ENCODE peak calls at places on chromosomes 3 and 15, in eight cellular contexts. J is breast epithelium, S is A549, W is stomach, F is heart left ventricle, V is uterus, Q is ovary, P is IMR-90. Z is an unnamed sample.

GRCh38 chr3:124442463-124442862 is 287.8 kb upstream of the UMPS start:
- DNase-seq in J (no peak), S (peak; percentile 14), W (no peak), F (no peak), V (no peak), Q (no peak), P (no peak), Z (no peak)

GRCh38 chr3:40044487-40044886 is 235.1 kb downstream of the MYRIP start:
- DNase-seq in J (no peak), S (no peak), W (no peak), F (no peak), V (no peak), Q (no peak), P (no peak), Z (no peak)

GRCh38 chr3:189914799-189915198 is 205.9 kb downstream of the P3H2 start:
- DNase-seq in J (no peak), S (peak; percentile 88), W (no peak), F (no peak), V (no peak), Q (no peak), P (peak; percentile 96), Z (no peak)

GRCh38 chr15:76339302-76340197 is 3.0 kb downstream of the ISL2 start:
- DNase-seq in J (no peak), S (no peak), W (no peak), F (no peak), V (no peak), Q (no peak), P (no peak), Z (no peak)

GRCh38 chr15:73608475-73608874 is 24.7 kb downstream of the NPTN start:
- DNase-seq in J (no peak), S (no peak), W (no peak), F (no peak), V (no peak), Q (no peak), P (no peak), Z (no peak)

GRCh38 chr15:85402195-85402921 is 22.0 kb downstream of the AKAP13 start:
- DNase-seq in J (no peak), S (no peak), W (no peak), F (no peak), V (no peak), Q (no peak), P (peak; percentile 92), Z (no peak)

GRCh38 chr3:37741644-37742043 is 120.0 kb upstream of the CTDSPL start:
- DNase-seq in J (no peak), S (peak; percentile 43), W (peak; percentile 66), F (peak; percentile 62), V (no peak), Q (no peak), P (no peak), Z (no peak)

GRCh38 chr3:172987268-172987667 is 153.8 kb downstream of the SPATA16 start:
- DNase-seq in J (no peak), S (peak; percentile 36), W (no peak), F (no peak), V (no peak), Q (no peak), P (no peak), Z (no peak)

GRCh38 chr3:14441240-14441919 is 39.0 kb downstream of the SLC6A6 start:
- DNase-seq in J (no peak), S (no peak), W (no peak), F (peak; percentile 50), V (no peak), Q (no peak), P (no peak), Z (no peak)

GRCh38 chr3:56680054-56680453 is 3.0 kb downstream of the TASOR start:
- DNase-seq in J (no peak), S (no peak), W (no peak), F (no peak), V (no peak), Q (no peak), P (no peak), Z (no peak)

GRCh38 chr3:56681963-56682457 is 1.1 kb downstream of the TASOR start:
- DNase-seq in J (no peak), S (no peak), W (no peak), F (no peak), V (no peak), Q (no peak), P (no peak), Z (no peak)

GRCh38 chr3:56673781-56674457 is 9.1 kb downstream of the TASOR start:
- DNase-seq in J (no peak), S (no peak), W (no peak), F (no peak), V (no peak), Q (no peak), P (peak; percentile 18), Z (no peak)

GRCh38 chr3:56682458-56683121 is 475 bp downstream of the TASOR start:
- DNase-seq in J (peak; percentile 72), S (peak; percentile 78), W (peak; percentile 74), F (peak; percentile 76), V (peak; percentile 67), Q (peak; percentile 75), P (peak; percentile 70), Z (peak; percentile 74)

GRCh38 chr3:56677286-56677685 is 5.8 kb downstream of the TASOR start:
- DNase-seq in J (no peak), S (no peak), W (no peak), F (no peak), V (no peak), Q (no peak), P (no peak), Z (no peak)
- TF ChIP-seq POLR2A in J (no peak), S (no peak), W (no peak), F (no peak), V (no peak), Q (no peak), P (no peak), Z (no peak)

GRCh38 chr3:168249048-168249538 is 153.4 kb upstream of the GOLIM4 start:
- DNase-seq in J (no peak), S (peak; percentile 0), W (no peak), F (no peak), V (no peak), Q (no peak), P (peak; percentile 17), Z (no peak)

GRCh38 chr3:168249539-168250414 is 154.1 kb upstream of the GOLIM4 start:
- DNase-seq in J (peak; percentile 62), S (peak; percentile 80), W (peak; percentile 70), F (peak; percentile 58), V (peak; percentile 32), Q (peak; percentile 14), P (peak; percentile 63), Z (peak; percentile 15)

GRCh38 chr3:168251371-168251770 is 155.6 kb upstream of the GOLIM4 start:
- DNase-seq in J (no peak), S (no peak), W (no peak), F (no peak), V (no peak), Q (no peak), P (no peak), Z (no peak)

GRCh38 chr3:168248383-168249047 is 152.8 kb upstream of the GOLIM4 start:
- DNase-seq in J (no peak), S (peak; percentile 16), W (peak; percentile 29), F (peak; percentile 18), V (no peak), Q (no peak), P (peak; percentile 47), Z (no peak)

GRCh38 chr3:168250415-168250861 is 154.7 kb upstream of the GOLIM4 start:
- DNase-seq in J (no peak), S (no peak), W (no peak), F (no peak), V (no peak), Q (no peak), P (peak; percentile 6), Z (no peak)
- TF ChIP-seq POLR2A in J (no peak), S (no peak), W (no peak), F (no peak), V (no peak), Q (no peak), P (no peak), Z (no peak)

DNA sequence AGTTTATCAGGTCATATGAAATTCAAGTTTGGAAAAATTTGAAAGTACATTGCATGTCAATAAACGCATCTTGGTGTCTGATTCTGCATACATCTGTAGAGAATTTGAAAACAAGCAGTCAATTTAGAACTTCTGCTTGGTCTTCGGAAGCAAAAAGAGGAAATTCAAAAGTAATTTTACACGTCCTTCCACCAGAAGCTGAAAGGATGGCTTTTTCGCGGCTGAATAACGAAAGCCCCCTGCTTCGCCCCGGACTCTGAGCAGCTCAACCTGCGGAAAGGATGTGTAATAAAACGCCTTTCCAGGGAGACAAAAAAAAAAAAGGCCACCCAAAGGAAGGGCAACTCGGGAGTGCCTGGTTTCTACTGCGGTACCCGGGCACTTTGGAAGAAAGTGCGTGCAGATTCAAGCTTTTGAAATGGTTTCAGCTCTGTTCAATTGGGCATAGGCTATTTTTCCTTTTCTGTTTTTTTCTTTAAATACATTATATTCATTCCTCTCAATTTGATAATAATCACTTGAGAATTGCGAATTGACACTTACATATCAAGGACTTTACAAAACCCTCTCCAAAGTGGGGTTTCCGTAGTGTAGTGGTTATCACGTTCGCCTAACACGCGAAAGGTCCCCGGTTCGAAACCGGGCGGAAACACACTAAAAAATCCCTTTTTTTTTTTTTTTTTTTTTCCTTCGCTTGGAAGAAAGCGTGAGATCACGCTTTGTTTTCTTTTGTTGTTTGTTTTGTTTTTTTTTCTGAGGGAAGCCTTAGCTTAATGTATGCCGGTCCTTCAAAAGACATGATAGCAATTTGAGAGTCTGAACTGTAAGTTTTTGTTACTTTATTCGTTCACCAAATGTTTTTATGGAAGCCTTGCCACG is 1.3 kb upstream of the MYNN start:
- DNase-seq in J (no peak), S (peak; percentile 85), W (peak; percentile 46), F (peak; percentile 41), V (peak; percentile 56), Q (peak; percentile 62), P (peak; percentile 72), Z (peak; percentile 38)
- TF ChIP-seq POLR2A in J (no peak), S (no peak), W (no peak), F (no peak), V (no peak), Q (peak; percentile 20), P (no peak), Z (no peak)

DNA sequence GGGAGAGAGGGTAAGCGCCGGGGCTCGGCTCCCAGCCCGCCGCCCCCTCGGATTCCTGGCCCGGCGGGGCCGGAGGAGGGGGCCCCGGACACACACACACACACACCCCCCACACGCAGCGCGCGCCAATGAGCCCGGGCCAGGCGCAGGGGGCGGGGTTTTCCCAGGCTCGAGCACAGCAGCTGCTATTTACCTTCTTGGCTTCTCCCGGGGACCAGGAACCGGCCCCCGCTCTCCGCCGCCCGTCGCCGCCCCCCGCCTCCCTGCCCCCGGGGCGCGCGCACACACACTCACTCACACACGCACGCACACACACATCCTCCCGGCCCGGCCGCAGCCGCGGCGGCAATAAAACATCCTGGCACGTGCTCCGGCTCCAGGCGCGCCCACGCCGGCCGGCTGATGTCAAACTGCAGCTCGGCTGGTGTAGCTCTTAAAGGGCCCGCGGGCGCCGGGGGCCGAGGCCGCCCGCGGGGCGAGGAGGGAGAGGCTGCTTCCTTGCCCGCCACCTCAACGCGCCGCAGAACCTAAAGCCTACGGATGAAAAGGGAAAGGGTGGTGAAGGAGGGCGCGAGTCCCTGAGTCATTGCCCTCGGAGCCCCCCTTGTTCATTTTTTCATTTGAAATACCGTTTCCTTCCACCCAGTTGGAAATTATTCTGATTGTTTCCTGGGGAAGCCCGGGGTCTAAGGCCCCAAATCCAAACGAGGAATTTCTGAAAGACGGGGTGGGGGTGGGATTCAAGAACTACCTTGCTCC is 1.0 kb upstream of the HES1 start:
- DNase-seq in J (peak; percentile 93), S (peak; percentile 97), W (peak; percentile 93), F (peak; percentile 95), V (peak; percentile 96), Q (peak; percentile 95), P (peak; percentile 95), Z (peak; percentile 97)
- TF ChIP-seq POLR2A in J (peak; percentile 38), S (no peak), W (no peak), F (no peak), V (no peak), Q (peak; percentile 28), P (peak; percentile 69), Z (peak; percentile 81)

GRCh38 chr15:90598053-90598577 is 68.4 kb downstream of the CRTC3 start:
- DNase-seq in J (no peak), S (peak; percentile 56), W (peak; percentile 79), F (peak; percentile 60), V (peak; percentile 40), Q (no peak), P (no peak), Z (peak; percentile 84)
- TF ChIP-seq POLR2A in J (no peak), S (no peak), W (no peak), F (no peak), V (no peak), Q (no peak), P (no peak), Z (no peak)